ENCODE peak calls at places on chromosomes 16 and 17, in nine cellular contexts. B is stomach; K is upper lobe of right lung; Y is tibial nerve; X is left lung; H is effector memory CD4-positive, alpha-beta T cell; F is psoas muscle; M is pancreas; S is cardiac muscle cell. L is an unnamed sample. For H3K4me1 and H3K36me3, the result is how much of the 10 kb centered on the place peaks cover.

GRCh38 chr17:6108382-6108781 is 38.2 kb downstream of the WSCD1 start:
- DNase-seq in B (no peak), K (peak), Y (no peak), X (no peak), H (no peak), F (no peak), M (no peak), S (no peak), L (no peak)

GRCh38 chr16:15810411-15810810 is 46.4 kb downstream of the MYH11 start:
- DNase-seq in B (no peak), K (no peak), Y (no peak), X (no peak), H (no peak), F (no peak), M (no peak), S (no peak), L (no peak)

GRCh38 chr17:78368348-78368747 is 8.5 kb upstream of the SOCS3 start:
- DNase-seq in B (no peak), K (peak), Y (no peak), X (peak), H (no peak), F (no peak), M (peak), S (no peak), L (no peak)

GRCh38 chr17:29018788-29019474 is 13.1 kb upstream of the SEZ6 start:
- DNase-seq in B (no peak), K (no peak), Y (no peak), X (no peak), H (no peak), F (no peak), M (no peak), S (no peak), L (no peak)

GRCh38 chr16:14486520-14487303 is 143.3 kb downstream of the PARN start:
- DNase-seq in B (peak), K (no peak), Y (peak), X (no peak), H (no peak), F (peak), M (peak), S (peak), L (peak)

GRCh38 chr17:73616120-73616872 is 27.9 kb downstream of the SDK2 start:
- DNase-seq in B (no peak), K (no peak), Y (no peak), X (no peak), H (no peak), F (no peak), M (no peak), S (peak), L (no peak)

GRCh38 chr16:29850998-29851397 is 12.0 kb downstream of the CDIPT start:
- DNase-seq in B (no peak), K (no peak), Y (no peak), X (no peak), H (no peak), F (no peak), M (no peak), S (no peak), L (no peak)

GRCh38 chr17:27446569-27447301 is 9.5 kb upstream of the KSR1 start:
- DNase-seq in B (no peak), K (no peak), Y (no peak), X (no peak), H (no peak), F (no peak), M (no peak), S (no peak), L (no peak)

GRCh38 chr17:34519286-34519685 is 60.1 kb upstream of the TMEM132E start:
- DNase-seq in B (no peak), K (no peak), Y (no peak), X (no peak), H (no peak), F (no peak), M (no peak), S (peak), L (peak)

GRCh38 chr17:42531455-42532354 is 4.3 kb upstream of the NAGLU start:
- DNase-seq in B (peak), K (peak), Y (no peak), X (peak), H (peak), F (peak), M (peak), S (peak), L (peak)

GRCh38 chr17:43983515-43984411 is 20.7 kb upstream of the NAGS start:
- DNase-seq in B (peak), K (peak), Y (no peak), X (peak), H (no peak), F (peak), M (peak), S (peak), L (peak)

GRCh38 chr17:44235583-44235936 is 16.1 kb upstream of the UBTF start:
- DNase-seq in B (no peak), K (no peak), Y (no peak), X (no peak), H (no peak), F (no peak), M (no peak), S (no peak), L (no peak)

GRCh38 chr17:51000835-51001638 is 119.6 kb downstream of the SPAG9 start:
- DNase-seq in B (no peak), K (no peak), Y (no peak), X (no peak), H (no peak), F (no peak), M (no peak), S (peak), L (no peak)

GRCh38 chr17:30380106-30380420 is 1.3 kb downstream of the CPD start:
- DNase-seq in B (no peak), K (no peak), Y (no peak), X (no peak), H (no peak), F (no peak), M (no peak), S (no peak), L (no peak)

GRCh38 chr17:44444735-44445105 is 55.3 kb upstream of the ITGA2B start:
- DNase-seq in B (no peak), K (no peak), Y (no peak), X (no peak), H (no peak), F (no peak), M (no peak), S (no peak), L (no peak)

GRCh38 chr16:56874800-56875199 is 9.8 kb downstream of the SLC12A3 start:
- DNase-seq in B (no peak), K (no peak), Y (no peak), X (no peak), H (no peak), F (no peak), M (peak), S (peak), L (no peak)

GRCh38 chr16:58843675-58844074 is 109.6 kb upstream of the GOT2 start:
- DNase-seq in B (no peak), K (no peak), Y (no peak), X (no peak), H (no peak), F (no peak), M (no peak), S (peak), L (no peak)

GRCh38 chr16:2828876-2829430 is 1.1 kb upstream of the ZG16B start:
- DNase-seq in B (no peak), K (peak), Y (no peak), X (peak), H (no peak), F (no peak), M (no peak), S (no peak), L (no peak)

GRCh38 chr17:34980681-34981537 is 597 bp downstream of the LIG3 start:
- DNase-seq in B (peak), K (peak), Y (peak), X (peak), H (peak), F (peak), M (peak), S (peak), L (peak)

GRCh38 chr16:85057212-85057889 is 29.8 kb downstream of the KIAA0513 start:
- DNase-seq in B (peak), K (no peak), Y (no peak), X (peak), H (no peak), F (no peak), M (peak), S (peak), L (peak)

GRCh38 chr17:49691677-49692191 is 13.8 kb upstream of the SPOP start:
- DNase-seq in B (no peak), K (no peak), Y (no peak), X (no peak), H (no peak), F (no peak), M (no peak), S (no peak), L (no peak)

GRCh38 chr16:78462261-78463208 is 363.1 kb downstream of the WWOX start:
- DNase-seq in B (no peak), K (no peak), Y (no peak), X (no peak), H (no peak), F (no peak), M (no peak), S (no peak), L (no peak)

GRCh38 chr16:85041184-85041928 is 13.8 kb downstream of the KIAA0513 start:
- DNase-seq in B (no peak), K (no peak), Y (no peak), X (no peak), H (no peak), F (no peak), M (no peak), S (no peak), L (no peak)

GRCh38 chr16:19809121-19809635 is 75.5 kb downstream of the GPRC5B start:
- DNase-seq in B (peak), K (no peak), Y (no peak), X (peak), H (no peak), F (peak), M (no peak), S (no peak), L (no peak)

GRCh38 chr16:9836118-9836736 is 346.0 kb downstream of the GRIN2A start:
- DNase-seq in B (no peak), K (no peak), Y (no peak), X (no peak), H (no peak), F (no peak), M (peak), S (peak), L (no peak)

GRCh38 chr17:52120465-52120864 is 38.0 kb downstream of the CA10 start:
- DNase-seq in B (no peak), K (no peak), Y (no peak), X (no peak), H (no peak), F (no peak), M (no peak), S (no peak), L (no peak)

GRCh38 chr17:2094891-2095535 is 40.1 kb downstream of the HIC1 start:
- DNase-seq in B (peak), K (peak), Y (no peak), X (no peak), H (no peak), F (no peak), M (peak), S (peak), L (peak)

GRCh38 chr17:72615627-72615991 is 476.9 kb downstream of the SLC39A11 start:
- DNase-seq in B (no peak), K (no peak), Y (no peak), X (no peak), H (no peak), F (no peak), M (no peak), S (no peak), L (no peak)

GRCh38 chr16:54484700-54485099 is 198.1 kb upstream of the IRX3 start:
- DNase-seq in B (no peak), K (no peak), Y (no peak), X (no peak), H (no peak), F (no peak), M (no peak), S (no peak), L (peak)

GRCh38 chr17:12078791-12079190 is 58.1 kb downstream of the MAP2K4 start:
- DNase-seq in B (no peak), K (no peak), Y (no peak), X (no peak), H (no peak), F (no peak), M (no peak), S (no peak), L (no peak)

GRCh38 chr16:9802160-9802559 is 380.1 kb downstream of the GRIN2A start:
- DNase-seq in B (no peak), K (no peak), Y (no peak), X (no peak), H (no peak), F (no peak), M (no peak), S (no peak), L (no peak)

GRCh38 chr17:7587420-7587786 is 2.5 kb downstream of the SOX15 start:
- DNase-seq in B (no peak), K (no peak), Y (no peak), X (no peak), H (no peak), F (peak), M (peak), S (no peak), L (no peak)

GRCh38 chr16:4402439-4403132 is 13.8 kb downstream of the CORO7 start:
- DNase-seq in B (peak), K (peak), Y (peak), X (peak), H (no peak), F (peak), M (peak), S (peak), L (peak)

GRCh38 chr17:44005865-44006580 is 1.6 kb downstream of the NAGS start:
- DNase-seq in B (peak), K (peak), Y (no peak), X (peak), H (no peak), F (peak), M (peak), S (peak), L (no peak)

GRCh38 chr17:8292639-8293395 is 2.4 kb downstream of the SLC25A35 start:
- DNase-seq in B (no peak), K (no peak), Y (no peak), X (no peak), H (no peak), F (no peak), M (no peak), S (no peak), L (no peak)

GRCh38 chr16:79351927-79352326 is 248.6 kb downstream of the MAF start:
- DNase-seq in B (no peak), K (no peak), Y (no peak), X (no peak), H (no peak), F (no peak), M (no peak), S (no peak), L (no peak)

GRCh38 chr17:71709271-71709670 is 411.5 kb upstream of the SOX9 start:
- DNase-seq in B (no peak), K (no peak), Y (no peak), X (no peak), H (no peak), F (no peak), M (no peak), S (no peak), L (no peak)

GRCh38 chr17:7438656-7439460 is 454 bp upstream of the FGF11 start:
- DNase-seq in B (no peak), K (no peak), Y (no peak), X (no peak), H (no peak), F (no peak), M (no peak), S (no peak), L (no peak)

GRCh38 chr17:80051681-80052080 is 15.2 kb downstream of the CCDC40 start:
- DNase-seq in B (no peak), K (no peak), Y (no peak), X (no peak), H (no peak), F (no peak), M (no peak), S (no peak), L (no peak)

GRCh38 chr17:80058311-80058955 is 22.0 kb downstream of the CCDC40 start:
- DNase-seq in B (no peak), K (no peak), Y (no peak), X (no peak), H (no peak), F (no peak), M (no peak), S (no peak), L (no peak)

GRCh38 chr17:80050706-80051105 is 14.3 kb downstream of the CCDC40 start:
- DNase-seq in B (no peak), K (no peak), Y (no peak), X (no peak), H (no peak), F (no peak), M (no peak), S (no peak), L (no peak)

GRCh38 chr17:80053102-80053501 is 16.7 kb downstream of the CCDC40 start:
- DNase-seq in B (no peak), K (no peak), Y (no peak), X (no peak), H (no peak), F (no peak), M (no peak), S (no peak), L (no peak)

GRCh38 chr17:80055597-80055996 is 19.2 kb downstream of the CCDC40 start:
- DNase-seq in B (no peak), K (no peak), Y (no peak), X (no peak), H (no peak), F (no peak), M (no peak), S (no peak), L (no peak)
- H3K4me1 ChIP-seq in B (under half), K (under half), Y (under half), X (under half), H (under half), F (under half), M (under half), S (under half), L (under half)

GRCh38 chr16:67177743-67178699 is 5.7 kb downstream of the MATCAP1 start:
- DNase-seq in B (peak), K (peak), Y (no peak), X (peak), H (peak), F (peak), M (peak), S (peak), L (peak)
- H3K36me3 ChIP-seq in B (under half), K (under half), Y (under half), X (under half), H (under half), F (under half), M (under half), S (under half), L (under half)

DNA sequence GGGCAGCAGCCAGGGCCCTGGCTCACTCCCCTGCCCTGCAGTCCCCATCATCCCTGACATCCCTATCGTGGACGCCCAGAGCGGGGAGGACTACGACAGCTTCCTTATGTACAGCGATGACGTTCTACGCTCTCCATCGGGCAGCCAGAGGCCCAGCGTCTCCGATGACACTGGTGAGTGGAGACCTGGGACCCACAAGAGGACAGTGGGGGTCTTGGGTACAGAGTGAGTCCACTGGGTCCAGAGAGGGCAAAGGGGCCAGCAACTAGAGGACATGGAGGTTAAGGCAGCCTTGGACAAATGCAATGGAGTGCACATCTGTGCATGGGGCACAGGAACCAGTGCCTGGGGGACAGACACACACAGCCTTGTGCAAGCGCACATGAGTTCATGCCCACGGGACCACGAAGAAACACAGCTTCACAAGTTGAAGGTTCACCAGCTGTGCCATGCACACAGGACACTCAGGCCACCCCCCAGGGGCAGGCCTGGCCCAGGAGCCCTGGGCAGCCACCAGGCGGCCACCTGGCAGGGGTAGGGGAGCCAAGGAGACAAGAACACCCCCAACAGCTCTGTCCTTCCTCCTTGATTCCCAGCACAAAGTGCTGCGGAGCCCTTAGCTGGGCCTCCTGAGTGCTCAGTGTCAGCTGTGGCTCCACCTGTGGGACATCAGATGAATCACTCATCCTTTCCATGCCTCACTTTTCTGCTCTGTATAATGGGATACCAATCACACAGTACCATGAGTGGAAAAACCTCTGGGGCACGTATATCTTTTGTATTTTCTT is 12.4 kb downstream of the GALK1 start:
- DNase-seq in B (no peak), K (no peak), Y (no peak), X (no peak), H (no peak), F (no peak), M (no peak), S (no peak), L (no peak)
- H3K4me3 ChIP-seq in B (no peak), K (no peak), Y (no peak), X (no peak), H (peak), F (no peak), M (no peak), S (no peak), L (no peak)

DNA sequence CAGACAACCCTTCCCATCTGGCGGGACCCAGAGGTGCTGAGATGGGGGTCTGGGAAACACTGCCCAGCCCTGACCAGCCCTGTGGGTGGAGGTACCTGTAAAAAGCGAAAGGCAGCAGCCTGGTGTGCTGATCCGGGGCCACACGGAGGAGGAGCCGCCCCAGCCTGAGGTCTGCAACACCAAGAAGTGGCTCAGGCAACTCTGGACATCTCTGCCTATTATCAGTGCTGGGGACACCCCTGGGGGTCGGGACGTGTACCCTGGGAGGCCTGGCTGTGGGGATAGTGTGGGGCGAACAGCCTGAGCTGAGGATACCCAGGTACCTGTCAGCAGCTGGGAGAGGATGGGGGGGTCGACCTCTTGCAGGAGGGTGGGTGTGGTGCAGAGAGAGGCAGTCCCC is 18.0 kb downstream of the ZNF276 start:
- DNase-seq in B (no peak), K (no peak), Y (no peak), X (no peak), H (no peak), F (no peak), M (no peak), S (no peak), L (no peak)
- H3K4me1 ChIP-seq in B (under half), K (under half), Y (under half), X (under half), H (under half), F (under half), M (under half), S (under half), L (under half)